ENCODE peak calls at places on chromosome 11, in seven cellular contexts. F is A172; E is stromal cell of bone marrow; V is stimulated activated CD4-positive, alpha-beta T cell treated with anti-CD3 and anti-CD28 coated beads, Interleukin-12 subunit alpha, Interleukin-12 subunit beta, amount 100 ng/mL, for 4 hours; D is NCI-H1105 treated with DMSO at 0.1 percent for 48 hours; O is activated naive CD8-positive, alpha-beta T cell treated with anti-CD3 and anti-CD28 coated beads, Interleukin-2, amount 10 ng/mL, durations not matched to agents 7 days and 5 days; L is DMS79. Y is an unnamed sample.

GRCh38 chr11:16448123-16448717 is 91.9 kb upstream of the SOX6 start:
- DNase-seq in F (no peak), E (no peak), V (no peak), D (no peak), O (no peak), L (no peak), Y (no peak)

GRCh38 chr11:32164836-32165235 is 74.0 kb downstream of the RCN1 start:
- DNase-seq in F (no peak), E (no peak), V (no peak), D (no peak), O (no peak), L (no peak), Y (no peak)

GRCh38 chr11:34169664-34170063 is 64.2 kb downstream of the NAT10 start:
- DNase-seq in F (no peak), E (no peak), V (no peak), D (no peak), O (no peak), L (no peak), Y (no peak)

GRCh38 chr11:76624515-76625379 is 45.8 kb downstream of the LRRC32 start:
- DNase-seq in F (no peak), E (no peak), V (no peak), D (no peak), O (no peak), L (no peak), Y (no peak)

GRCh38 chr11:72720047-72720446 is 32.2 kb downstream of the ARAP1 start:
- DNase-seq in F (no peak), E (no peak), V (no peak), D (no peak), O (no peak), L (no peak), Y (no peak)

GRCh38 chr11:124470516-124471231 is 25.2 kb upstream of the OR8B8 start:
- DNase-seq in F (no peak), E (no peak), V (no peak), D (no peak), O (no peak), L (no peak), Y (no peak)

GRCh38 chr11:24748261-24748660 is 251.4 kb downstream of the LUZP2 start:
- DNase-seq in F (no peak), E (no peak), V (no peak), D (no peak), O (no peak), L (no peak), Y (no peak)

GRCh38 chr11:60972182-60973030 is 926 bp downstream of the CD6 start:
- DNase-seq in F (no peak), E (no peak), V (no peak), D (no peak), O (peak), L (no peak), Y (no peak)

GRCh38 chr11:112279901-112280267 is 19.2 kb upstream of the PLET1 start:
- DNase-seq in F (peak), E (no peak), V (peak), D (peak), O (peak), L (peak), Y (peak)

GRCh38 chr11:9103542-9104276 is 12.3 kb upstream of the SCUBE2 start:
- DNase-seq in F (no peak), E (no peak), V (no peak), D (no peak), O (no peak), L (no peak), Y (no peak)

GRCh38 chr11:117218133-117218915 is 13.5 kb downstream of the PCSK7 start:
- DNase-seq in F (no peak), E (no peak), V (no peak), D (no peak), O (no peak), L (no peak), Y (no peak)

GRCh38 chr11:116990811-116991210 is 107.4 kb downstream of the SIK3 start:
- DNase-seq in F (no peak), E (no peak), V (no peak), D (no peak), O (no peak), L (no peak), Y (no peak)

GRCh38 chr11:19980957-19981669 is 179.2 kb downstream of the DBX1 start:
- DNase-seq in F (no peak), E (no peak), V (no peak), D (no peak), O (no peak), L (no peak), Y (no peak)

GRCh38 chr11:3180869-3181268 is 15.8 kb upstream of the OSBPL5 start:
- DNase-seq in F (no peak), E (no peak), V (no peak), D (no peak), O (no peak), L (no peak), Y (no peak)

GRCh38 chr11:117557321-117557720 is 229.7 kb downstream of the CEP164 start:
- DNase-seq in F (no peak), E (no peak), V (no peak), D (no peak), O (no peak), L (peak), Y (no peak)

GRCh38 chr11:12983331-12983730 is 25.8 kb upstream of the RASSF10 start:
- DNase-seq in F (no peak), E (no peak), V (no peak), D (no peak), O (no peak), L (no peak), Y (no peak)

GRCh38 chr11:130070829-130071205 is 1.1 kb downstream of the APLP2 start:
- DNase-seq in F (no peak), E (no peak), V (no peak), D (peak), O (no peak), L (no peak), Y (no peak)

GRCh38 chr11:95991545-95991944 is 67.6 kb upstream of the MTMR2 start:
- DNase-seq in F (no peak), E (peak), V (no peak), D (no peak), O (no peak), L (no peak), Y (no peak)

GRCh38 chr11:102151784-102152525 is 41.7 kb downstream of the YAP1 start:
- DNase-seq in F (no peak), E (no peak), V (no peak), D (no peak), O (no peak), L (no peak), Y (no peak)

GRCh38 chr11:103842795-103843194 is 193.6 kb upstream of the DDI1 start:
- DNase-seq in F (peak), E (no peak), V (no peak), D (peak), O (no peak), L (no peak), Y (no peak)

GRCh38 chr11:9842923-9843322 is 179.0 kb downstream of the SWAP70 start:
- DNase-seq in F (no peak), E (no peak), V (no peak), D (no peak), O (no peak), L (no peak), Y (no peak)

GRCh38 chr11:48055292-48056132 is 75.2 kb downstream of the PTPRJ start:
- DNase-seq in F (peak), E (no peak), V (peak), D (no peak), O (peak), L (peak), Y (peak)

GRCh38 chr11:71537537-71537936 is 288 bp upstream of the KRTAP5-8 start:
- DNase-seq in F (no peak), E (no peak), V (no peak), D (no peak), O (no peak), L (no peak), Y (peak)

GRCh38 chr11:58999291-58999680 is 60.0 kb downstream of the GLYATL1 start:
- DNase-seq in F (no peak), E (no peak), V (no peak), D (no peak), O (no peak), L (no peak), Y (no peak)

GRCh38 chr11:44409558-44410236 is 99.8 kb upstream of the ALX4 start:
- DNase-seq in F (no peak), E (no peak), V (no peak), D (no peak), O (no peak), L (no peak), Y (no peak)

GRCh38 chr11:111823629-111824028 is 47.8 kb downstream of the ALG9 start:
- DNase-seq in F (no peak), E (no peak), V (no peak), D (no peak), O (no peak), L (no peak), Y (no peak)

GRCh38 chr11:83721286-83721685 is 435.1 kb upstream of the CCDC90B start:
- DNase-seq in F (no peak), E (no peak), V (no peak), D (no peak), O (no peak), L (no peak), Y (no peak)

GRCh38 chr11:1134848-1135445 is 22.8 kb upstream of the MUC5AC start:
- DNase-seq in F (no peak), E (no peak), V (no peak), D (no peak), O (no peak), L (no peak), Y (no peak)

GRCh38 chr11:59755701-59756495 is 722 bp downstream of the STX3 start:
- DNase-seq in F (peak), E (peak), V (peak), D (peak), O (peak), L (no peak), Y (peak)